ENCODE peak calls at places on chromosomes 3 and 15, in seven cellular contexts. V is fibroblast of the conjunctiva; M is natural killer cell; K is colonic mucosa; G is effector memory CD4-positive, alpha-beta T cell; H is smooth muscle cell of the brain vasculature; Q is upper lobe of left lung. O is an unnamed sample.

GRCh38 chr3:195196266-195196665 is 74.7 kb downstream of the XXYLT1 start:
- DNase-seq in V (no peak), M (no peak), K (no peak), G (no peak), H (no peak), Q (no peak), O (peak; percentile 54)

GRCh38 chr3:4582634-4583033 is 89.5 kb downstream of the ITPR1 start:
- DNase-seq in V (no peak), M (no peak), K (no peak), G (no peak), H (no peak), Q (no peak), O (no peak)

GRCh38 chr15:60043744-60044435 is 39.8 kb downstream of the FOXB1 start:
- DNase-seq in V (no peak), M (no peak), K (no peak), G (no peak), H (no peak), Q (no peak), O (no peak)

GRCh38 chr3:134449277-134449676 is 36.5 kb downstream of the ANAPC13 start:
- DNase-seq in V (no peak), M (no peak), K (peak; percentile 44), G (no peak), H (no peak), Q (no peak), O (no peak)

GRCh38 chr15:83720466-83720865 is 66.5 kb downstream of the ADAMTSL3 start:
- DNase-seq in V (no peak), M (no peak), K (no peak), G (no peak), H (no peak), Q (no peak), O (no peak)

GRCh38 chr3:61699622-61700021 is 138.3 kb downstream of the PTPRG start:
- DNase-seq in V (no peak), M (no peak), K (no peak), G (no peak), H (no peak), Q (no peak), O (no peak)

GRCh38 chr15:29420188-29420587 is 150.6 kb upstream of the NSMCE3 start:
- DNase-seq in V (no peak), M (no peak), K (no peak), G (no peak), H (no peak), Q (no peak), O (no peak)

GRCh38 chr3:182971637-182972036 is 8.7 kb downstream of the DCUN1D1 start:
- DNase-seq in V (no peak), M (no peak), K (no peak), G (no peak), H (peak; percentile 56), Q (no peak), O (no peak)

GRCh38 chr3:152365766-152366593 is 97.3 kb downstream of the MBNL1 start:
- DNase-seq in V (no peak), M (no peak), K (no peak), G (no peak), H (no peak), Q (no peak), O (no peak)

GRCh38 chr15:43922021-43922420 is 95.2 kb downstream of the WDR76 start:
- DNase-seq in V (no peak), M (no peak), K (no peak), G (no peak), H (no peak), Q (no peak), O (no peak)

GRCh38 chr3:153961498-153961897 is 159.7 kb upstream of the ARHGEF26 start:
- DNase-seq in V (no peak), M (no peak), K (no peak), G (no peak), H (no peak), Q (no peak), O (no peak)

O was measured in type B pancreatic cell.